ENCODE peak calls at places on chromosome 16, in four cellular contexts. U is lower leg skin, X is mucosa of descending colon, W is psoas muscle. Y is an unnamed sample.

GRCh38 chr16:19868421-19868820 is 16.2 kb downstream of the GPRC5B start:
- DNase-seq in U (no peak), W (peak; percentile 29), X (no peak), Y (no peak)

GRCh38 chr16:86575754-86576557 is 2.4 kb upstream of the FOXL1 start:
- DNase-seq in X (peak; percentile 77), U (no peak), W (peak; percentile 82), Y (peak; percentile 87)

GRCh38 chr16:17301593-17302135 is 169.1 kb downstream of the XYLT1 start:
- DNase-seq in W (no peak), U (no peak), X (no peak), Y (no peak)

GRCh38 chr16:11094075-11094593 is 149.8 kb downstream of the CLEC16A start:
- DNase-seq in W (no peak), U (no peak), X (no peak), Y (no peak)

GRCh38 chr16:14244344-14245010 is 173.4 kb downstream of the MRTFB start:
- DNase-seq in W (no peak), X (no peak), U (no peak), Y (peak; percentile 28)

GRCh38 chr16:22250522-22250921 is 44.4 kb downstream of the EEF2K start:
- DNase-seq in U (no peak), W (peak; percentile 64), X (no peak), Y (no peak)

GRCh38 chr16:50259334-50260205 is 6.8 kb upstream of the ADCY7 start:
- DNase-seq in W (peak; percentile 81), X (peak; percentile 38), U (peak; percentile 69), Y (no peak)

GRCh38 chr16:75105306-75106061 is 11.1 kb downstream of the LDHD start:
- DNase-seq in W (peak; percentile 72), U (peak; percentile 64), X (no peak), Y (no peak)

GRCh38 chr16:64459402-64459801 is 662.5 kb downstream of the CDH11 start:
- DNase-seq in U (no peak), W (no peak), X (no peak), Y (no peak)

GRCh38 chr16:68074850-68075249 is 10.3 kb upstream of the NFATC3 start:
- DNase-seq in U (no peak), X (peak; percentile 62), W (no peak), Y (no peak)

GRCh38 chr16:5653789-5654188 is 556.2 kb upstream of the EEF2KMT start:
- DNase-seq in U (no peak), W (no peak), X (no peak), Y (no peak)

GRCh38 chr16:15055141-15056053 is 477 bp downstream of the NTAN1 start:
- DNase-seq in U (peak; percentile 53), X (no peak), W (peak; percentile 82), Y (no peak)

GRCh38 chr16:88504489-88505404 is 51.7 kb downstream of the ZFPM1 start:
- DNase-seq in W (no peak), U (no peak), X (peak; percentile 59), Y (no peak)

GRCh38 chr16:87312008-87312407 is 5.2 kb downstream of the C16orf95 start:
- DNase-seq in W (no peak), X (no peak), U (no peak), Y (no peak)

GRCh38 chr16:89345663-89346150 is 128.2 kb downstream of the ZNF778 start:
- DNase-seq in U (no peak), X (no peak), W (no peak), Y (no peak)

GRCh38 chr16:33877-34707 is 19.3 kb downstream of the POLR3K start:
- DNase-seq in W (no peak), U (no peak), X (no peak), Y (no peak)
- H3K4me3 ChIP-seq in W (no peak overlapping the region), U (no peak overlapping the region), X (no peak overlapping the region), Y (no peak overlapping the region)

GRCh38 chr16:3529175-3529574 is 28.4 kb downstream of the CLUAP1 start:
- DNase-seq in X (no peak), U (no peak), W (no peak), Y (no peak)
- H3K4me3 ChIP-seq in X (no peak overlapping the region), U (no peak overlapping the region), W (no peak overlapping the region), Y (no peak overlapping the region)

DNA sequence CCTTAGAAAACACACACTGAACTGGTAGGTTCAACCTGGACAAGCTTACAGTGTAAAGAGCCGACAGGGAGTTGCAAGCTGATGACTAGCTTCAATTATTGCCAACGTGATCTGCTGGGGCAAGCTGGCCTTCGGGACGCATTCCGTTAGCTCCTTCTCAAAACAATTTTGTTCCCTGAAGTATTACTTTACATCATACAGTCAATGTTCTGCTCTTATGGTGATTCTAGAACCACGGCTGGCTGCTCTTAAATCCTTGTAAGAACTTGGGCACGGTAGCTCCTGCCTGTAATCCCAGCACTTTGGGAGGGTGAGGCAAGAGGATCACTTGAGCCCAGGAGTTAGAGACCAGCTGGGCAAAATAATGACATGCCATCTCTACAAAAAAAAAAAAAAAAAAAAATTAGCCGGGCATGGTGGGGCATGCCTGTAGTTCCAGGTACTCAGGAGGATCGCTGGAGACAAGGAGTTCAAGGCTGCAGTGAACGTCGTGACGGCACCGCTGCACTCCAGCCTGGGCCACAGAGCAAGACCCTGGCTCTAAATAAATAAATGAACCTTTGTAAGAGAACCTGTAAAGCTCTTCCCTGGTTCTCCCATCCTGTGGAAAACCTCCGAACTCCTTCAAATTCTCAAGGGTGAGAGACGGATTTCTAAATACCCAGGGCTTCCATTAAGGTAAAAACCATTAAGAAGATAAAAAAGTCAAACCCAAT is 2.0 kb downstream of the CDIP1 start:
- DNase-seq in W (no peak), U (no peak), X (no peak), Y (no peak)
- H3K4me3 ChIP-seq in W (peak overlapping the region; percentile 91), U (no peak overlapping the region), X (no peak overlapping the region), Y (no peak overlapping the region)

GRCh38 chr16:4270091-4270490 is 2.7 kb downstream of the TFAP4 start:
- DNase-seq in X (no peak), W (no peak), U (no peak), Y (no peak)

GRCh38 chr16:4273858-4274291 is 1.1 kb upstream of the TFAP4 start:
- DNase-seq in X (peak; percentile 74), W (peak; percentile 75), U (peak; percentile 48), Y (no peak)

GRCh38 chr16:4272114-4272954 is 489 bp downstream of the TFAP4 start:
- DNase-seq in X (no peak), U (no peak), W (peak; percentile 79), Y (no peak)

GRCh38 chr16:4271176-4272113 is 1.4 kb downstream of the TFAP4 start:
- DNase-seq in X (peak; percentile 94), U (peak; percentile 91), W (peak; percentile 96), Y (peak; percentile 80)

DNA sequence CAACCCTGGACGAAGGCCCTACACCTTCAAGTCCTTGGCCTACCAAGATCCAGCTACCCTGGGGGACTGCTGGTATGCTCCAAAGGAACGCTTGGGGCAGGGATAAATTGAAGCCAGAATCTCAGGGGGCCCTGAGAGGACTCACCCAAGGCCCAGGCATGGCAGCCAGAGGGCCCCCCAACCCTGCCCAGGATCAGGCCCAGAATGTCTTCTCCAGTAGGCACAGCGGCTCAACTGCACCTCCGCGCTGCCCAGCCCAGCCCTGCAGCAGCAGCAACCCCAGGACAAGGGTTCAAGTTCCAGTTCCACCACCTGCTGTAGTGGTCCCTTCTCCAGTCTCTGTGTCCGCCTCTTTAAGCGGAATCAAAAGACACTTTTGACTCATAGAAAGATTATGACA is 2.2 kb downstream of the TFAP4 start:
- DNase-seq in U (no peak), X (no peak), W (no peak), Y (no peak)
- H3K4me3 ChIP-seq in U (no peak overlapping the region), X (no peak overlapping the region), W (peak overlapping the region; percentile 73), Y (peak overlapping the region; percentile 82)

DNA sequence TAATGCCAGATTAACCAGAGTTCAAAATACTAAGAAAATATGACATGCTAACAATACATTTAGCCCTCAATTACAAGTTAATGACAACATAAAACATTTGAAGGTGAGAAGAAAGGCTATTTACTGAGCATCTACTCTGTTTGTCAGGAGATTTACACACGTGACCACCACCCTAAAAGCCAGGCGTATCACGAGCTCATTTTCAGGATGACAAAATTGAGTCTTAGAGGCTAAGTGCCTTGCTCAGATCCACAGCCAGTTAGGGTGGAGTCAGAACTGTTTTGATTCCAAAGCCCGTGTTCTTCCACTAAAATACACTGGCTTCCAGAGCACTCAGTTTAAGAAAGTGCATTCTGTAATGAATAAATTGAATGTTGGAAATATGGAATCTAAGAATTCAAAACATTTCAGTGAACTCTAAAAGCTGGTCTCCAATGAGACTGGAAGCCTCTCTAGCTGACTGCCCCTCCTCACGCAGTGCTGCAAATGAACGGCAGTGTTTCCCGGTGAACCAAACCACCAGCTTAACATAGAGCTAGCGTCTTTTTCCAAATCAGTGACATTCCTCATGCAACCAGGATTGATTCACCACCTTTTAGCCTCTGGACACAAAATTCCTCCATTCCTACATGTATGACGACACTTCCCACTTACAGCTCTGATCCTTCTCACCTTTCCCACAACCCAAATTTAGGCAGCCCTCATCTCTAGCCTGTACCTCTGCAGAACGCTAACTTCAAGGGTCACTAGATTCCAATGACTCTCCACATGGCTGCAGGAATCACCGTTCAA is 5.9 kb downstream of the ZDHHC7 start:
- DNase-seq in X (no peak), U (peak; percentile 75), W (peak; percentile 26), Y (no peak)
- H3K4me3 ChIP-seq in X (no peak overlapping the region), U (no peak overlapping the region), W (no peak overlapping the region), Y (no peak overlapping the region)

GRCh38 chr16:2236362-2237075 is at the start of gene DNASE1L2:
- DNase-seq in U (no peak), W (no peak), X (peak; percentile 52), Y (no peak)

GRCh38 chr16:2237552-2238395 is 1.5 kb downstream of the DNASE1L2 start:
- DNase-seq in W (peak; percentile 49), U (no peak), X (peak; percentile 48), Y (no peak)

GRCh38 chr16:2235695-2236361 is 416 bp upstream of the DNASE1L2 start:
- DNase-seq in W (no peak), X (peak; percentile 59), U (no peak), Y (no peak)

GRCh38 chr16:2238396-2239230 is 2.4 kb downstream of the DNASE1L2 start:
- DNase-seq in W (no peak), U (no peak), X (peak; percentile 54), Y (no peak)

GRCh38 chr16:2237076-2237551 is 870 bp downstream of the DNASE1L2 start:
- DNase-seq in U (no peak), X (no peak), W (no peak), Y (no peak)
- H3K4me3 ChIP-seq in U (no peak overlapping the region), X (no peak overlapping the region), W (peak overlapping the region; percentile 38), Y (peak overlapping the region; percentile 41)

GRCh38 chr16:3687792-3688191 is 29.5 kb downstream of the TRAP1 start:
- DNase-seq in X (no peak), U (no peak), W (peak; percentile 8), Y (no peak)

GRCh38 chr16:3689731-3690130 is 27.6 kb downstream of the TRAP1 start:
- DNase-seq in U (no peak), W (peak; percentile 15), X (no peak), Y (no peak)

GRCh38 chr16:3690991-3691720 is 26.2 kb downstream of the TRAP1 start:
- DNase-seq in X (no peak), W (peak; percentile 53), U (peak; percentile 71), Y (no peak)

GRCh38 chr16:3691778-3692177 is 25.5 kb downstream of the TRAP1 start:
- DNase-seq in X (no peak), U (no peak), W (no peak), Y (no peak)

DNA sequence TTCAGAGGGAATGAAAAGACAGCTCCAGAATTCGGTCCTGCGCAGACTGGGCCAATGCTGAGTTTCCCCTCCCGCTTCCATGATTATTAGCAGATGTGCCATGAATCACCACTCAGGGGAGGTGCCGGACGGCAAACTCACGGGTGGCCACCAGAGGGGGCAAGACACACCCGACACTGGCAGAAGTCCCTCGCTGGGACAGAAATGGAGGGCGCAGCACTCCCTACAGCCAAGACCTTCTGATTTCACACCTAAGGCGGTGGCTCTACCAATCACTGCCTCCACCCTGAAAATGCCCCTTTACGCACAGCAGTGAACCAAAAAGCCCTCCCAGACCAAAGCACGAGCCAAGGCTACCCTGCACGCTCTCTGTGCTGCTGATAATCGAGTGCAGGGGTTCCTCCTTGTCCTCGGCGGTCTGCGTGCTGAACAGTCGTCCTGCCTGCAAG is 26.8 kb downstream of the TRAP1 start:
- DNase-seq in W (peak; percentile 96), U (peak; percentile 89), X (peak; percentile 92), Y (peak; percentile 81)
- H3K4me3 ChIP-seq in W (peak overlapping the region; percentile 46), U (no peak overlapping the region), X (no peak overlapping the region), Y (peak overlapping the region; percentile 21)